ENCODE peak calls at places on chromosomes 2 and 18, in nine cellular contexts. One of them, this sample, is unnamed.

GRCh38 chr2:160252278-160252887 is 52.3 kb upstream of the ITGB6 start:
- DNase-seq in cardiac fibroblast: peak
- DNase-seq in activated T-cell treated with anti-CD3 and anti-CD28 coated beads for 1 hour: no peak
- DNase-seq in hypothalamus: no peak
- DNase-seq in ovary: no peak
- DNase-seq in upper lobe of left lung: no peak
- DNase-seq in ACHN: peak
- DNase-seq in NCI-H460: peak
- DNase-seq in substantia nigra: no peak
- DNase-seq in this sample: peak

GRCh38 chr2:16604236-16604635 is 61.4 kb downstream of the CYRIA start:
- DNase-seq in cardiac fibroblast: no peak
- DNase-seq in activated T-cell treated with anti-CD3 and anti-CD28 coated beads for 1 hour: no peak
- DNase-seq in hypothalamus: no peak
- DNase-seq in ovary: no peak
- DNase-seq in upper lobe of left lung: no peak
- DNase-seq in ACHN: no peak
- DNase-seq in NCI-H460: no peak
- DNase-seq in substantia nigra: no peak
- DNase-seq in this sample: no peak

GRCh38 chr2:241734467-241735208 is at the start of gene D2HGDH:
- DNase-seq in cardiac fibroblast: peak
- DNase-seq in activated T-cell treated with anti-CD3 and anti-CD28 coated beads for 1 hour: peak
- DNase-seq in hypothalamus: peak
- DNase-seq in ovary: peak
- DNase-seq in upper lobe of left lung: peak
- DNase-seq in ACHN: peak
- DNase-seq in NCI-H460: peak
- DNase-seq in substantia nigra: peak
- DNase-seq in this sample: peak

GRCh38 chr18:39441648-39442047 is 1876.0 kb upstream of the CELF4 start:
- DNase-seq in cardiac fibroblast: no peak
- DNase-seq in activated T-cell treated with anti-CD3 and anti-CD28 coated beads for 1 hour: no peak
- DNase-seq in hypothalamus: no peak
- DNase-seq in ovary: no peak
- DNase-seq in upper lobe of left lung: no peak
- DNase-seq in ACHN: no peak
- DNase-seq in NCI-H460: no peak
- DNase-seq in substantia nigra: no peak
- DNase-seq in this sample: no peak

GRCh38 chr18:8938817-8939216 is 163.7 kb upstream of the NDUFV2 start:
- DNase-seq in cardiac fibroblast: peak
- DNase-seq in activated T-cell treated with anti-CD3 and anti-CD28 coated beads for 1 hour: no peak
- DNase-seq in hypothalamus: no peak
- DNase-seq in ovary: no peak
- DNase-seq in upper lobe of left lung: no peak
- DNase-seq in ACHN: no peak
- DNase-seq in NCI-H460: no peak
- DNase-seq in substantia nigra: no peak
- DNase-seq in this sample: no peak

GRCh38 chr2:150876201-150877085 is 385.2 kb downstream of the RBM43 start:
- DNase-seq in cardiac fibroblast: peak
- DNase-seq in activated T-cell treated with anti-CD3 and anti-CD28 coated beads for 1 hour: no peak
- DNase-seq in hypothalamus: no peak
- DNase-seq in ovary: no peak
- DNase-seq in upper lobe of left lung: no peak
- DNase-seq in ACHN: no peak
- DNase-seq in NCI-H460: no peak
- DNase-seq in substantia nigra: no peak
- DNase-seq in this sample: no peak

GRCh38 chr2:79721966-79722365 is 209.1 kb downstream of the CTNNA2 start:
- DNase-seq in cardiac fibroblast: peak
- DNase-seq in activated T-cell treated with anti-CD3 and anti-CD28 coated beads for 1 hour: no peak
- DNase-seq in hypothalamus: no peak
- DNase-seq in ovary: no peak
- DNase-seq in upper lobe of left lung: no peak
- DNase-seq in ACHN: no peak
- DNase-seq in NCI-H460: no peak
- DNase-seq in substantia nigra: no peak
- DNase-seq in this sample: no peak

GRCh38 chr2:171307560-171307959 is 126.2 kb downstream of the METTL8 start:
- DNase-seq in cardiac fibroblast: no peak
- DNase-seq in activated T-cell treated with anti-CD3 and anti-CD28 coated beads for 1 hour: no peak
- DNase-seq in hypothalamus: no peak
- DNase-seq in ovary: no peak
- DNase-seq in upper lobe of left lung: no peak
- DNase-seq in ACHN: no peak
- DNase-seq in NCI-H460: no peak
- DNase-seq in substantia nigra: no peak
- DNase-seq in this sample: no peak

GRCh38 chr2:229407170-229407569 is 136.1 kb upstream of the PID1 start:
- DNase-seq in cardiac fibroblast: peak
- DNase-seq in activated T-cell treated with anti-CD3 and anti-CD28 coated beads for 1 hour: no peak
- DNase-seq in hypothalamus: no peak
- DNase-seq in ovary: peak
- DNase-seq in upper lobe of left lung: peak
- DNase-seq in ACHN: peak
- DNase-seq in NCI-H460: peak
- DNase-seq in substantia nigra: no peak
- DNase-seq in this sample: peak

GRCh38 chr2:95017308-95017630 is 8.2 kb upstream of the MAL start:
- DNase-seq in cardiac fibroblast: no peak
- DNase-seq in activated T-cell treated with anti-CD3 and anti-CD28 coated beads for 1 hour: no peak
- DNase-seq in hypothalamus: no peak
- DNase-seq in ovary: no peak
- DNase-seq in upper lobe of left lung: no peak
- DNase-seq in ACHN: no peak
- DNase-seq in NCI-H460: no peak
- DNase-seq in substantia nigra: no peak
- DNase-seq in this sample: no peak

GRCh38 chr2:218406209-218406948 is 6.7 kb downstream of the CTDSP1 start:
- DNase-seq in cardiac fibroblast: peak
- DNase-seq in activated T-cell treated with anti-CD3 and anti-CD28 coated beads for 1 hour: peak
- DNase-seq in hypothalamus: peak
- DNase-seq in ovary: peak
- DNase-seq in upper lobe of left lung: peak
- DNase-seq in ACHN: peak
- DNase-seq in NCI-H460: peak
- DNase-seq in substantia nigra: peak
- DNase-seq in this sample: peak

GRCh38 chr18:35283923-35284794 is 5.9 kb downstream of the ZSCAN30 start:
- DNase-seq in cardiac fibroblast: no peak
- DNase-seq in activated T-cell treated with anti-CD3 and anti-CD28 coated beads for 1 hour: no peak
- DNase-seq in hypothalamus: no peak
- DNase-seq in ovary: no peak
- DNase-seq in upper lobe of left lung: no peak
- DNase-seq in ACHN: no peak
- DNase-seq in NCI-H460: no peak
- DNase-seq in substantia nigra: no peak
- DNase-seq in this sample: no peak

GRCh38 chr18:11310476-11311086 is 161.2 kb upstream of the PIEZO2 start:
- DNase-seq in cardiac fibroblast: peak
- DNase-seq in activated T-cell treated with anti-CD3 and anti-CD28 coated beads for 1 hour: no peak
- DNase-seq in hypothalamus: no peak
- DNase-seq in ovary: no peak
- DNase-seq in upper lobe of left lung: no peak
- DNase-seq in ACHN: peak
- DNase-seq in NCI-H460: peak
- DNase-seq in substantia nigra: no peak
- DNase-seq in this sample: peak

GRCh38 chr2:203453858-203454451 is 81.1 kb downstream of the RAPH1 start:
- DNase-seq in cardiac fibroblast: peak
- DNase-seq in activated T-cell treated with anti-CD3 and anti-CD28 coated beads for 1 hour: peak
- DNase-seq in hypothalamus: no peak
- DNase-seq in ovary: no peak
- DNase-seq in upper lobe of left lung: no peak
- DNase-seq in ACHN: peak
- DNase-seq in NCI-H460: peak
- DNase-seq in substantia nigra: no peak
- DNase-seq in this sample: no peak

GRCh38 chr2:146879882-146880281 is 964.9 kb upstream of the ACVR2A start:
- DNase-seq in cardiac fibroblast: peak
- DNase-seq in activated T-cell treated with anti-CD3 and anti-CD28 coated beads for 1 hour: no peak
- DNase-seq in hypothalamus: no peak
- DNase-seq in ovary: no peak
- DNase-seq in upper lobe of left lung: no peak
- DNase-seq in ACHN: no peak
- DNase-seq in NCI-H460: no peak
- DNase-seq in substantia nigra: no peak
- DNase-seq in this sample: no peak

GRCh38 chr2:233822101-233822771 is 32.1 kb downstream of the HJURP start:
- DNase-seq in cardiac fibroblast: no peak
- DNase-seq in activated T-cell treated with anti-CD3 and anti-CD28 coated beads for 1 hour: no peak
- DNase-seq in hypothalamus: no peak
- DNase-seq in ovary: no peak
- DNase-seq in upper lobe of left lung: peak
- DNase-seq in ACHN: no peak
- DNase-seq in NCI-H460: no peak
- DNase-seq in substantia nigra: no peak
- DNase-seq in this sample: no peak

GRCh38 chr2:168294409-168294808 is 47.0 kb upstream of the STK39 start:
- DNase-seq in cardiac fibroblast: no peak
- DNase-seq in activated T-cell treated with anti-CD3 and anti-CD28 coated beads for 1 hour: no peak
- DNase-seq in hypothalamus: no peak
- DNase-seq in ovary: no peak
- DNase-seq in upper lobe of left lung: no peak
- DNase-seq in ACHN: no peak
- DNase-seq in NCI-H460: no peak
- DNase-seq in substantia nigra: no peak
- DNase-seq in this sample: no peak

GRCh38 chr2:160052524-160052923 is 9.9 kb downstream of the PLA2R1 start:
- DNase-seq in cardiac fibroblast: no peak
- DNase-seq in activated T-cell treated with anti-CD3 and anti-CD28 coated beads for 1 hour: no peak
- DNase-seq in hypothalamus: no peak
- DNase-seq in ovary: no peak
- DNase-seq in upper lobe of left lung: no peak
- DNase-seq in ACHN: no peak
- DNase-seq in NCI-H460: no peak
- DNase-seq in substantia nigra: no peak
- DNase-seq in this sample: no peak

GRCh38 chr2:134225841-134226240 is 28.0 kb upstream of the MGAT5 start:
- DNase-seq in cardiac fibroblast: no peak
- DNase-seq in activated T-cell treated with anti-CD3 and anti-CD28 coated beads for 1 hour: no peak
- DNase-seq in hypothalamus: no peak
- DNase-seq in ovary: no peak
- DNase-seq in upper lobe of left lung: no peak
- DNase-seq in ACHN: no peak
- DNase-seq in NCI-H460: no peak
- DNase-seq in substantia nigra: no peak
- DNase-seq in this sample: no peak

GRCh38 chr2:134283701-134284100 is 29.8 kb downstream of the MGAT5 start:
- DNase-seq in cardiac fibroblast: no peak
- DNase-seq in activated T-cell treated with anti-CD3 and anti-CD28 coated beads for 1 hour: no peak
- DNase-seq in hypothalamus: no peak
- DNase-seq in ovary: no peak
- DNase-seq in upper lobe of left lung: no peak
- DNase-seq in ACHN: no peak
- DNase-seq in NCI-H460: no peak
- DNase-seq in substantia nigra: no peak
- DNase-seq in this sample: no peak

GRCh38 chr2:70304501-70304900 is 2.6 kb upstream of the FAM136A start:
- DNase-seq in cardiac fibroblast: no peak
- DNase-seq in activated T-cell treated with anti-CD3 and anti-CD28 coated beads for 1 hour: no peak
- DNase-seq in hypothalamus: no peak
- DNase-seq in ovary: no peak
- DNase-seq in upper lobe of left lung: no peak
- DNase-seq in ACHN: no peak
- DNase-seq in NCI-H460: no peak
- DNase-seq in substantia nigra: no peak
- DNase-seq in this sample: no peak

GRCh38 chr2:164457271-164457670 is 164.0 kb downstream of the GRB14 start:
- DNase-seq in cardiac fibroblast: no peak
- DNase-seq in activated T-cell treated with anti-CD3 and anti-CD28 coated beads for 1 hour: no peak
- DNase-seq in hypothalamus: no peak
- DNase-seq in ovary: no peak
- DNase-seq in upper lobe of left lung: no peak
- DNase-seq in ACHN: no peak
- DNase-seq in NCI-H460: no peak
- DNase-seq in substantia nigra: no peak
- DNase-seq in this sample: no peak

GRCh38 chr2:62934501-62934900 is 116.1 kb upstream of the OTX1 start:
- DNase-seq in cardiac fibroblast: peak
- DNase-seq in activated T-cell treated with anti-CD3 and anti-CD28 coated beads for 1 hour: no peak
- DNase-seq in hypothalamus: no peak
- DNase-seq in ovary: no peak
- DNase-seq in upper lobe of left lung: no peak
- DNase-seq in ACHN: no peak
- DNase-seq in NCI-H460: no peak
- DNase-seq in substantia nigra: no peak
- DNase-seq in this sample: no peak

GRCh38 chr18:31819106-31819924 is 58.6 kb upstream of the SLC25A52 start:
- DNase-seq in cardiac fibroblast: peak
- DNase-seq in activated T-cell treated with anti-CD3 and anti-CD28 coated beads for 1 hour: no peak
- DNase-seq in hypothalamus: no peak
- DNase-seq in ovary: no peak
- DNase-seq in upper lobe of left lung: no peak
- DNase-seq in ACHN: peak
- DNase-seq in NCI-H460: peak
- DNase-seq in substantia nigra: no peak
- DNase-seq in this sample: peak

GRCh38 chr2:241179894-241180293 is 8.6 kb upstream of the ANO7 start:
- DNase-seq in cardiac fibroblast: peak
- DNase-seq in activated T-cell treated with anti-CD3 and anti-CD28 coated beads for 1 hour: no peak
- DNase-seq in hypothalamus: no peak
- DNase-seq in ovary: no peak
- DNase-seq in upper lobe of left lung: no peak
- DNase-seq in ACHN: no peak
- DNase-seq in NCI-H460: no peak
- DNase-seq in substantia nigra: no peak
- DNase-seq in this sample: no peak

GRCh38 chr2:197946562-197946961 is 142.2 kb downstream of the PLCL1 start:
- DNase-seq in cardiac fibroblast: peak
- DNase-seq in activated T-cell treated with anti-CD3 and anti-CD28 coated beads for 1 hour: no peak
- DNase-seq in hypothalamus: no peak
- DNase-seq in ovary: no peak
- DNase-seq in upper lobe of left lung: no peak
- DNase-seq in ACHN: no peak
- DNase-seq in NCI-H460: no peak
- DNase-seq in substantia nigra: no peak
- DNase-seq in this sample: no peak

GRCh38 chr2:113149553-113150257 is 22.3 kb downstream of the IL1RN start:
- DNase-seq in cardiac fibroblast: no peak
- DNase-seq in activated T-cell treated with anti-CD3 and anti-CD28 coated beads for 1 hour: no peak
- DNase-seq in hypothalamus: no peak
- DNase-seq in ovary: no peak
- DNase-seq in upper lobe of left lung: no peak
- DNase-seq in ACHN: no peak
- DNase-seq in NCI-H460: no peak
- DNase-seq in substantia nigra: no peak
- DNase-seq in this sample: no peak

This sample was measured in hippocampal formation.